ENCODE peak calls at places on chromosomes 11 and 22, in four cellular contexts. One of them, this sample, is unnamed.

GRCh38 chr11:34343153-34343552 is 14.7 kb downstream of the ABTB2 start:
- DNase-seq in T follicular helper cell: no peak
- DNase-seq in activated CD4-positive, alpha-beta T cell treated with anti-CD3 and anti-CD28 coated beads for 4 hours: no peak
- DNase-seq in heart right ventricle: no peak
- DNase-seq in this sample: no peak

GRCh38 chr11:7646866-7647265 is 26.4 kb downstream of the CYB5R2 start:
- DNase-seq in T follicular helper cell: no peak
- DNase-seq in activated CD4-positive, alpha-beta T cell treated with anti-CD3 and anti-CD28 coated beads for 4 hours: no peak
- DNase-seq in heart right ventricle: no peak
- DNase-seq in this sample: no peak

GRCh38 chr22:38758276-38758945 is 2.6 kb upstream of the SUN2 start:
- DNase-seq in activated CD4-positive, alpha-beta T cell treated with anti-CD3 and anti-CD28 coated beads for 4 hours: peak; percentile 79
- DNase-seq in T follicular helper cell: peak; percentile 64
- DNase-seq in heart right ventricle: no peak
- DNase-seq in this sample: no peak

GRCh38 chr11:68756171-68756766 is 4.9 kb upstream of the TESMIN start:
- DNase-seq in activated CD4-positive, alpha-beta T cell treated with anti-CD3 and anti-CD28 coated beads for 4 hours: no peak
- DNase-seq in heart right ventricle: no peak
- DNase-seq in T follicular helper cell: no peak
- DNase-seq in this sample: no peak

GRCh38 chr11:110286298-110287040 is 9.9 kb downstream of the RDX start:
- DNase-seq in heart right ventricle: no peak
- DNase-seq in activated CD4-positive, alpha-beta T cell treated with anti-CD3 and anti-CD28 coated beads for 4 hours: no peak
- DNase-seq in T follicular helper cell: no peak
- DNase-seq in this sample: no peak

GRCh38 chr22:42745118-42745517 is 24.4 kb upstream of the A4GALT start:
- DNase-seq in T follicular helper cell: no peak
- DNase-seq in heart right ventricle: no peak
- DNase-seq in activated CD4-positive, alpha-beta T cell treated with anti-CD3 and anti-CD28 coated beads for 4 hours: no peak
- DNase-seq in this sample: no peak

GRCh38 chr11:65134952-65135632 is 773 bp upstream of the SYVN1 start:
- DNase-seq in heart right ventricle: peak; percentile 93
- DNase-seq in T follicular helper cell: peak; percentile 81
- DNase-seq in activated CD4-positive, alpha-beta T cell treated with anti-CD3 and anti-CD28 coated beads for 4 hours: peak; percentile 82
- DNase-seq in this sample: peak; percentile 94

GRCh38 chr11:64627371-64627770 is 36.4 kb downstream of the SLC22A12 start:
- DNase-seq in heart right ventricle: no peak
- DNase-seq in T follicular helper cell: no peak
- DNase-seq in activated CD4-positive, alpha-beta T cell treated with anti-CD3 and anti-CD28 coated beads for 4 hours: no peak
- DNase-seq in this sample: no peak

GRCh38 chr22:23103199-23103954 is 33.1 kb downstream of the GNAZ start:
- DNase-seq in T follicular helper cell: no peak
- DNase-seq in activated CD4-positive, alpha-beta T cell treated with anti-CD3 and anti-CD28 coated beads for 4 hours: no peak
- DNase-seq in heart right ventricle: no peak
- DNase-seq in this sample: no peak

GRCh38 chr11:126262216-126262615 is 6.5 kb downstream of the SRPRA start:
- DNase-seq in heart right ventricle: no peak
- DNase-seq in activated CD4-positive, alpha-beta T cell treated with anti-CD3 and anti-CD28 coated beads for 4 hours: no peak
- DNase-seq in T follicular helper cell: no peak
- DNase-seq in this sample: no peak

GRCh38 chr22:36580371-36580770 is 51.4 kb upstream of the EIF3D start:
- DNase-seq in heart right ventricle: no peak
- DNase-seq in activated CD4-positive, alpha-beta T cell treated with anti-CD3 and anti-CD28 coated beads for 4 hours: no peak
- DNase-seq in T follicular helper cell: no peak
- DNase-seq in this sample: no peak

GRCh38 chr11:43989162-43989961 is 46.9 kb downstream of the C11orf96 start:
- DNase-seq in T follicular helper cell: no peak
- DNase-seq in heart right ventricle: peak; percentile 75
- DNase-seq in activated CD4-positive, alpha-beta T cell treated with anti-CD3 and anti-CD28 coated beads for 4 hours: no peak
- DNase-seq in this sample: no peak

GRCh38 chr11:6547177-6547576 is 50.1 kb downstream of the DNHD1 start:
- DNase-seq in heart right ventricle: no peak
- DNase-seq in activated CD4-positive, alpha-beta T cell treated with anti-CD3 and anti-CD28 coated beads for 4 hours: no peak
- DNase-seq in T follicular helper cell: no peak
- DNase-seq in this sample: no peak

GRCh38 chr11:12686246-12687060 is 12.2 kb downstream of the TEAD1 start:
- DNase-seq in activated CD4-positive, alpha-beta T cell treated with anti-CD3 and anti-CD28 coated beads for 4 hours: no peak
- DNase-seq in heart right ventricle: no peak
- DNase-seq in T follicular helper cell: no peak
- DNase-seq in this sample: no peak

GRCh38 chr11:14812776-14813175 is 79.3 kb downstream of the CYP2R1 start:
- DNase-seq in T follicular helper cell: no peak
- DNase-seq in activated CD4-positive, alpha-beta T cell treated with anti-CD3 and anti-CD28 coated beads for 4 hours: no peak
- DNase-seq in heart right ventricle: no peak
- DNase-seq in this sample: no peak

GRCh38 chr11:32034149-32034548 is 56.7 kb upstream of the RCN1 start:
- DNase-seq in activated CD4-positive, alpha-beta T cell treated with anti-CD3 and anti-CD28 coated beads for 4 hours: no peak
- DNase-seq in T follicular helper cell: no peak
- DNase-seq in heart right ventricle: no peak
- DNase-seq in this sample: no peak

GRCh38 chr22:24952837-24953293 is 349 bp downstream of the KIAA1671 start:
- DNase-seq in activated CD4-positive, alpha-beta T cell treated with anti-CD3 and anti-CD28 coated beads for 4 hours: no peak
- DNase-seq in T follicular helper cell: no peak
- DNase-seq in heart right ventricle: peak; percentile 43
- DNase-seq in this sample: peak; percentile 55

GRCh38 chr11:16392646-16393045 is 36.3 kb upstream of the SOX6 start:
- DNase-seq in T follicular helper cell: no peak
- DNase-seq in heart right ventricle: no peak
- DNase-seq in activated CD4-positive, alpha-beta T cell treated with anti-CD3 and anti-CD28 coated beads for 4 hours: no peak
- DNase-seq in this sample: no peak

This sample was measured in lung.